ENCODE peak calls at places on chromosomes 1 and 21, in four cellular contexts. J, P, Z and H are unnamed samples.

GRCh38 chr1:109191377-109191776 is 22.3 kb upstream of the SARS1 start:
- DNase-seq in J (no peak), P (no peak), Z (no peak), H (peak)

GRCh38 chr1:1112237-1112985 is 3.5 kb downstream of the C1orf159 start:
- DNase-seq in J (no peak), P (no peak), Z (no peak), H (no peak)

GRCh38 chr1:215888159-215888558 is 321.1 kb downstream of the KCTD3 start:
- DNase-seq in J (no peak), P (no peak), Z (no peak), H (peak)

GRCh38 chr1:27603962-27604578 is at the start of gene AHDC1:
- DNase-seq in J (peak), P (peak), Z (peak), H (peak)

GRCh38 chr1:16082283-16083038 is 9.0 kb upstream of the FAM131C start:
- DNase-seq in J (peak), P (peak), Z (peak), H (peak)

GRCh38 chr1:51421961-51422360 is 91.6 kb upstream of the TTC39A start:
- DNase-seq in J (peak), P (peak), Z (no peak), H (peak)

GRCh38 chr1:111176678-111177077 is 23.8 kb downstream of the DENND2D start:
- DNase-seq in J (no peak), P (peak), Z (no peak), H (no peak)

GRCh38 chr1:204359474-204360255 is at the start of gene PLEKHA6:
- DNase-seq in J (no peak), P (peak), Z (peak), H (no peak)

GRCh38 chr1:78619803-78620579 is at the start of gene IFI44L:
- DNase-seq in J (peak), P (peak), Z (peak), H (peak)

GRCh38 chr1:43144228-43144627 is 27.9 kb downstream of the EBNA1BP2 start:
- DNase-seq in J (peak), P (peak), Z (no peak), H (no peak)

GRCh38 chr1:72724951-72725863 is 442.9 kb upstream of the NEGR1 start:
- DNase-seq in J (no peak), P (no peak), Z (no peak), H (no peak)

GRCh38 chr1:14009576-14009975 is 309.6 kb downstream of the PRDM2 start:
- DNase-seq in J (no peak), P (no peak), Z (no peak), H (no peak)

GRCh38 chr1:109500886-109501285 is 7.0 kb downstream of the CYB561D1 start:
- DNase-seq in J (peak), P (peak), Z (no peak), H (no peak)

GRCh38 chr1:206551985-206552325 is 44.6 kb downstream of the RASSF5 start:
- DNase-seq in J (no peak), P (no peak), Z (no peak), H (no peak)

GRCh38 chr21:45589686-45590245 is 47.5 kb upstream of the SLC19A1 start:
- DNase-seq in J (no peak), P (no peak), Z (peak), H (no peak)

GRCh38 chr1:6800728-6801127 is 15.5 kb downstream of the CAMTA1 start:
- DNase-seq in J (no peak), P (peak), Z (no peak), H (no peak)

GRCh38 chr1:23779826-23780371 is 1.7 kb downstream of the PITHD1 start:
- DNase-seq in J (no peak), P (peak), Z (no peak), H (no peak)

GRCh38 chr21:35333831-35334593 is 284.9 kb upstream of the RUNX1 start:
- DNase-seq in J (no peak), P (no peak), Z (no peak), H (no peak)

GRCh38 chr21:42311160-42311559 is 4.0 kb downstream of the TFF3 start:
- DNase-seq in J (no peak), P (no peak), Z (no peak), H (no peak)

GRCh38 chr21:41970751-41971653 is 17.2 kb upstream of the C2CD2 start:
- DNase-seq in J (no peak), P (no peak), Z (no peak), H (no peak)

GRCh38 chr1:35876988-35877387 is 6.0 kb upstream of the AGO1 start:
- DNase-seq in J (no peak), P (no peak), Z (no peak), H (peak)

GRCh38 chr1:7754234-7754633 is 16.9 kb upstream of the VAMP3 start:
- DNase-seq in J (no peak), P (no peak), Z (no peak), H (no peak)

GRCh38 chr1:236612349-236612748 is 8.0 kb upstream of the HEATR1 start:
- DNase-seq in J (no peak), P (no peak), Z (no peak), H (no peak)

GRCh38 chr1:19009882-19010321 is 53.4 kb upstream of the IFFO2 start:
- DNase-seq in J (peak), P (peak), Z (no peak), H (no peak)

GRCh38 chr1:169427081-169427611 is at the start of gene CCDC181:
- DNase-seq in J (peak), P (peak), Z (peak), H (peak)

GRCh38 chr1:41626146-41626545 is 141.7 kb upstream of the EDN2 start:
- DNase-seq in J (no peak), P (peak), Z (no peak), H (no peak)

GRCh38 chr1:15953791-15954201 is 22.1 kb downstream of the ZBTB17 start:
- DNase-seq in J (no peak), P (no peak), Z (no peak), H (no peak)

DNA sequence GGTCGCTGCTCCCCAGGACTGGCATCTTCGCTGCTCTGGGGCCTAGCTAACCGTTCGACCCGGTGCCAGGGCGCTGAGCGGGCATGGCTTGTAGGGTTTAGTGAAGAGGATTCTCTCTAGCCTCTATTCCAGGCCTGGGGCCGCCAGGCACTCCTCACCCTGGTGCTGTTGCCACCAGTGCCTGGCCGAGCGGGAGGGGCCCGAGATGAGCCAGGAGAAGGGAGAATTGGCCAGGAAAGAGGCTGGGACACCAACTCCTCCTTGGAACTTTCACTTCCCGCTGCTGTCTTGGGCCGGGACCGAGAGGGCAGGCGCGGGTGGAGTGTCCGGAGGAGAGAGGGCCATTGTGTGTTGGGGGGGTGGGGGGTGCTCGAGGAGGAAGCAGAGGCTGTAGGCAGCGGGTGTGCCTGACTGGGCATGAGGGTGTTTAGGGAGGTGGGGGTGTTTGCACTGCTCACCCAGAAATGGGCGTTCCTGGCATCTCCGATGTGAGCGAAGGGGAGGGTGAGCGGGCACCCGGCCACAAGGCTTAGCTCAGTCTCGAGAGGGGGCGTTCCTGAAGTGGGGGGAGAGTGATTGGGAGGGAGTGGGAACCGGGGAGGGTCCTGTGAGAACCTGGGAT is 772 bp downstream of the ADAM15 start:
- DNase-seq in J (no peak), P (no peak), Z (peak), H (no peak)
- TF ChIP-seq CTCF in J (no peak), P (no peak), Z (no peak), H (no peak)

GRCh38 chr1:227544677-227545076 is 18.7 kb upstream of the ZNF678 start:
- DNase-seq in J (no peak), P (no peak), Z (no peak), H (no peak)

GRCh38 chr1:227541796-227542152 is 21.6 kb upstream of the ZNF678 start:
- DNase-seq in J (no peak), P (peak), Z (no peak), H (no peak)

GRCh38 chr1:227542153-227543120 is 20.9 kb upstream of the ZNF678 start:
- DNase-seq in J (peak), P (peak), Z (peak), H (peak)

GRCh38 chr1:227544067-227544655 is 19.2 kb upstream of the ZNF678 start:
- DNase-seq in J (no peak), P (no peak), Z (no peak), H (no peak)

DNA sequence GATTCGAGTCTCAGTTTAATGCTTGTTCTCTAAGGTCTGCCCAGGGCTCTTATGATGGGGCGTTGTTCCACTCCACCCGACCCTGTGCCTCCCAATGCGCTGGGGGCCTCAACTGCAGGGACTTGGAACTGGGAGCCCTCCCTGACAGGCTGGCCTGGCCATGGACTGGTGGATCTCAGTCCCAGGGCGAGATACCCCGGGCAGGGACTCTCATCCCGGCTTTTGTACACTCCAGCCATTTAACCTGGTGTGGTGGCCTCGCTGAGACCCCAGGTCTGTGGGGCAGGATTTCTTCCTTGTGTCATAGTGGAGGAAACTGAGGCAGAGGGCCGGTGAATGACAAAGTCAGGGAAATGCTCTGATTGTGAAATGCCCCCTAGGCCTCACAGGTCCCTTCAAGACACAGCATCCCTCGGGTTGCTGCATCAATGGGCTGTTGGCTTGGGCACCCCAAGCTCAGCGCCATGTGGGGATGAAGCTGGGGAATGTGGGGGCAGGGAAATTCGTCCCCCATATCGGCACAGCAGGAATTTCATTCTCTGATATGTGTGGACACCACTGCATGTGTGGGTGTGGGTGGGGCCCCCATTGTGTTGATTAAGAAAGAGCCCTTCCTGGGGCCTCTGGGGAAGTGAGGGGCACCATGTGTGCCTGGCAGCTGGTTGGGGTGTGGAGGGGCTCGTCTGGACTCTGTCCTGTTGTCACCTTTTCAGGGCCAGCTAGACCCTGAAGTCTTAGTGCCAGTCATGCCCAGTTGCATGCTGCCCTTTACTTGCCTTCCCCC is 19.9 kb upstream of the ZNF678 start:
- DNase-seq in J (no peak), P (no peak), Z (no peak), H (no peak)
- H3K4me3 ChIP-seq in J (no peak), P (no peak), Z (no peak), H (no peak)

GRCh38 chr1:96478228-96478627 is 243.4 kb upstream of the PTBP2 start:
- DNase-seq in J (no peak), P (no peak), Z (no peak), H (no peak)
- TF ChIP-seq CTCF in J (no peak), P (no peak), Z (no peak), H (no peak)

DNA sequence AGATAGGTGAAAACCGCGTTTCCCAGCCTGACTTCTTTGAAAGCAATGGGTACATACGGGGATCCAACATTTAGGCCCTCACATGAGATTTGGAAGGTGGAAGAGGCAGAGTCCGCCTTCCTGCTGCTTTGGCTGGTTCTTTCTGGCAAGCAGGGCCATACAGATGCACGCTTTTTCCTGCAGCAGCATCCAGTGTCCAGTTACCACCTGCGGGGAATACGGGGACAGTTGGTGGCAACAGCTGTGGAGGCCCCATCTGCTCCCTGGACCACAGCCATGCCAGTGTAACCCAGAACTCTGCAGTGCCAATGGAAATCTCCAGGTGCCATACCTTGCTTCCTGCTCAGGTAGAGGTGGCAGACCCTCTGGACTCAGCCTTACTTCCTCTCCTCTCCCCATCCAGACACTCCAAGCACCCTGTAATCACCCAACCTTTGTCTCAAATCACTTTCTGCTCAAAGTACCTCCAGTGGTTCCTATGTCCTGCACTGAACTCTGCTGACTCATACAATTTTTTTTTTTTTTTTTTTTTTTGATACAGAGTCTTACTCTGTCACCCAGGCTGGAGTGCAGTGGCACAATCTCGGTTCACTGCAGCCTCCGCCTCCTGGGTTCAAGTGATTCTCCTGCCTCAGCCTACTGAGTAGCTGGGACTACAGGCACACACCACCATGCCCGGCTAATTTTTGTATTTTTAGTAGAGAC is 68.2 kb downstream of the SLC16A1 start:
- DNase-seq in J (no peak), P (no peak), Z (no peak), H (no peak)
- H3K4me3 ChIP-seq in J (no peak), P (no peak), Z (no peak), H (no peak)

GRCh38 chr1:237867380-237867888 is 23.3 kb downstream of the ZP4 start:
- DNase-seq in J (no peak), P (no peak), Z (no peak), H (no peak)
- TF ChIP-seq CTCF in J (no peak), P (no peak), Z (no peak), H (no peak)

GRCh38 chr1:98048234-98048633 is 127.4 kb upstream of the DPYD start:
- DNase-seq in J (peak), P (peak), Z (peak), H (peak)
- H3K4me3 ChIP-seq in J (peak), P (peak), Z (no peak), H (no peak)

GRCh38 chr1:234413975-234414374 is 40.7 kb downstream of the COA6 start:
- DNase-seq in J (no peak), P (no peak), Z (no peak), H (no peak)
- TF ChIP-seq CTCF in J (no peak), P (no peak), Z (no peak), H (no peak)

DNA sequence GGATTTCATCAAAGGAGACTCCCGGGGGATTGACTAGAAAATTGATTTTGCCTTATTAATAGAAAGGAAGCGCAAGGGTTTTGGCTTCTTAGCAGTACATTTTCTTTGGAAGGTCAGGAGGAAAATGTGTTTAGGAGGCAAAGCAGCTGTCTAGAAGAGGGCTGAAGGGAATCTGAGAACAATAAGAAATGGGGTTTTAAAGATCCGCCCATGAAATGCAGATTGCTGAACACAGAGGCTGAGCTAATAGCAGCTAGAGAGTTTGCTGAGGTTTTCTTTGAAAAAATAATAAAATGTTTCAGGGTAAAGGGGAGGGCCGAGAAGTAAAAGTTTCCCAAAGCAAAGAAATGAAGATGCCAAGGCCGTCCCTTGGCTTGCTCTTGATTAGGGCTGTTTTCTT is 4.9 kb downstream of the SERTAD4 start:
- DNase-seq in J (no peak), P (no peak), Z (no peak), H (no peak)
- H3K4me3 ChIP-seq in J (no peak), P (peak), Z (peak), H (no peak)

DNA sequence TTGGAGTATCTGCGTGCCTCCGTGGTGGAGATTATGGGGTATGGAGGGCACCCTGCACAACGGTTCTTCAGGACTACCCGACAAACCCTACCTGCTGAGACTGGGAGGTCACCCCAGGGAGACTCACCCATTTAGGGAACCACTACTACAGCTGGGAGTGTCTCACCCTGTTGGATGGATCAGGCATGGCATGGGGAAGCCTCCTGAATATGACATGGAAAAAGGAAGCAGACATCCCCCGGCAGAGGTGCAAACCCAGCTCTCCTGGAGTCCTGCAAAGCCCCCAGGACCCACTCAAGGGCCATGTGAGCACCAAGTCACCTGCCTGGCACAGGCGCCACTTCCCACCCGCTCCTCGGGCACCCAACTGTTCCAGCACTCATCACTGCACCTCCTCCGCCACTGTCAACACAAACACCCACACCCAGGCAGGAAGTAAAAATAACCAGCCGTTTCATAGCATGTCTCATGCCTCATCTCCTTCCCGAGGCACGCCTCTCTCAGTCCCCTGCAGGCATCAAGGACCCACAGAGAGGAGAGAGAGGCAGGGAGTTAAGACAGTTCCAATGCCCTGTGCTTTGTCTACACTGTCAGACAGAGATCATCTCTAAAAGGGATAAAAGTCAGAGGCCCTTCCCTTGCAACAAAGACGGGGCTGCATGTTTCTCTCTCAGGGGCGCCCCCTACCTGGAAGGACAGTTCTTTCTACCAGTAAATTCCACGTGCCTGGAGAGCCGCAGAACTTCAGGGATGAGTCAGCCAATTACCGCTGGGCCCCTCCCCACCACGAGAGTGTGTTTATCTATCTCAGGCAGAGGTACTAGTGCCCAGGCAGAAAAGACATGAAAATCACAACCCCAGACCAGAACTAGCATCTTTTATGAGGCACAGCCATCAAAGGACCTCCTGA is 150.1 kb upstream of the SOD1 start:
- DNase-seq in J (peak), P (peak), Z (no peak), H (peak)
- TF ChIP-seq CTCF in J (peak), P (peak), Z (no peak), H (peak)

GRCh38 chr1:228813006-228813405 is 77.7 kb downstream of the RHOU start:
- DNase-seq in J (no peak), P (no peak), Z (no peak), H (no peak)

GRCh38 chr1:228809621-228810313 is 74.5 kb downstream of the RHOU start:
- DNase-seq in J (no peak), P (no peak), Z (no peak), H (no peak)

GRCh38 chr1:228810385-228810784 is 75.1 kb downstream of the RHOU start:
- DNase-seq in J (no peak), P (no peak), Z (no peak), H (no peak)

GRCh38 chr1:228810855-228811654 is 75.8 kb downstream of the RHOU start:
- DNase-seq in J (no peak), P (no peak), Z (no peak), H (peak)

DNA sequence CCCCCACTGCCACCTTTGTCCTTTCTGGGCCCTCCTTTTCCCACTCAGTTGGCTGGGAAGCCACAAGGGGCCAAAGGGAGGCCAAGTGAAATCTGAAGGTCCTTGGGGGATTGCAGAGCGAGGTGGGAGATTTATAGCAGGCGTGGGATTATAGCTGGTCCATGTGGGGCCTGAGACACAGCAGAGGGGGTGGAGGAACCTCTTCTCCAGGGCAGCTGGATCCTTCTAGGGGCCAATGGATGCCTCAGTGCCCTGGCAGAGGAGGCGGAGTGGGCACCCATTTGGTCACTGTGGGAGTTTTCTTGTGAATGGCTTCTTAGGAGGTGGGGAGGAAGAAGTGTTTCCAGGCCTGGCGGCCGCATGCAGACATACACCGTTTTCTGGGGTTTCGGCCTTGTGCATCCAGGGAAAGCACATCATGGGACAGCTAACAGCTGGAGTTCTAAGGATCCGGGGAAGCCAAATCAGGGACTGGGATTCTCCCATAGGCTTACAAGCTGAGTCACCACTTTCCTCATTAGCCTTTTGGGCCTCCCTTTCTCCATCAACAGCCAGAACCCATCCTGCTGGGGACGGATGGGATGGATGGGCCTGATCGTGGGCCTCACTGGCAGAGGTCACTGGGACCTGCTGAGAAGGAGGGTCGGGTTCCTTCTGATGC is 76.5 kb downstream of the RHOU start:
- DNase-seq in J (no peak), P (no peak), Z (no peak), H (no peak)
- H3K4me3 ChIP-seq in J (no peak), P (no peak), Z (no peak), H (no peak)